ENCODE peak calls at places on chromosomes 7 and 10, in six cellular contexts. O is IMR-90; V is CD4-positive, CD25-positive, alpha-beta regulatory T cell; E is body of pancreas; L is SK-N-SH; H is lower lobe of right lung. A is an unnamed sample.

GRCh38 chr10:127880557-127880956 is 12.2 kb downstream of the CLRN3 start:
- DNase-seq in O (no peak), V (peak), E (no peak), L (no peak), H (no peak), A (peak)

GRCh38 chr10:70648427-70648826 is 23.9 kb upstream of the ADAMTS14 start:
- DNase-seq in O (no peak), V (peak), E (no peak), L (no peak), H (no peak), A (peak)

GRCh38 chr10:44195120-44196007 is 189.5 kb downstream of the CXCL12 start:
- DNase-seq in O (peak), V (no peak), E (peak), L (no peak), H (no peak), A (peak)

GRCh38 chr10:32377458-32378370 is 30.8 kb upstream of the EPC1 start:
- DNase-seq in O (peak), V (peak), E (peak), L (peak), H (no peak), A (peak)

GRCh38 chr10:17062493-17063487 is 66.8 kb downstream of the CUBN start:
- DNase-seq in O (peak), V (no peak), E (peak), L (no peak), H (no peak), A (peak)

GRCh38 chr7:111014074-111014473 is 76.9 kb upstream of the LRRN3 start:
- DNase-seq in O (peak), V (no peak), E (no peak), L (no peak), H (peak), A (no peak)

GRCh38 chr7:156334636-156335035 is 305.9 kb upstream of the RNF32 start:
- DNase-seq in O (no peak), V (no peak), E (no peak), L (no peak), H (no peak), A (no peak)

GRCh38 chr7:42224391-42225003 is 12.5 kb downstream of the GLI3 start:
- DNase-seq in O (no peak), V (no peak), E (no peak), L (no peak), H (no peak), A (no peak)

GRCh38 chr7:24966802-24967201 is 13.2 kb downstream of the OSBPL3 start:
- DNase-seq in O (peak), V (no peak), E (no peak), L (no peak), H (no peak), A (no peak)

GRCh38 chr10:33478675-33479125 is 144.2 kb upstream of the NRP1 start:
- DNase-seq in O (no peak), V (no peak), E (no peak), L (no peak), H (no peak), A (no peak)

DNA sequence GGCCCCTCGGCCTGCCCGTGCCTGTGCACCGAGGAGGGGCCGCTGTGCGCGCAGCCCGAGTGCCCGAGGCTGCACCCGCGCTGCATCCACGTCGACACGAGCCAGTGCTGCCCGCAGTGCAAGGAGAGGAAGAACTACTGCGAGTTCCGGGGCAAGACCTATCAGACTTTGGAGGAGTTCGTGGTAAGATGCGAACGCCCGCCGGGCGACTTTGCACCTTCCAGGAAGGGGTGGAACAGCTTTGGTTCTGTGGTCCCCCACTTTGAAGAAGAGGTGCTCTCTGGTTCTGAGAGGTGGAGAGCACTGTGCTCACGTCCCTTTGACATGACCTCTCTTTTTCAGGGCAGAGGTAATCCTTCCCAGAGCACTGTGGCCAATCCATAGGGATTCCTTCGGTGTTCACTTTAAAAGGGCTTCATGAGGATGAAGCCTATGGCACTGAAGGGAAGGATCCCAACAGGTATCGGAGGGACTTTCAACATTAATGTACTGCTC is 2.6 kb downstream of the VWC2 start:
- DNase-seq in O (no peak), V (no peak), E (no peak), L (no peak), H (no peak), A (no peak)
- H3K4me3 ChIP-seq in O (no peak), V (no peak), E (no peak), L (no peak), H (peak), A (no peak)

GRCh38 chr10:97279121-97279815 is 13.2 kb downstream of the ARHGAP19 start:
- DNase-seq in O (peak), V (no peak), E (no peak), L (no peak), H (no peak), A (no peak)
- H3K4me3 ChIP-seq in O (no peak), V (no peak), E (no peak), L (no peak), H (no peak), A (no peak)

GRCh38 chr7:20574784-20575757 is 40.4 kb upstream of the ABCB5 start:
- DNase-seq in O (no peak), V (no peak), E (no peak), L (peak), H (no peak), A (no peak)

GRCh38 chr7:20577362-20578069 is 38.0 kb upstream of the ABCB5 start:
- DNase-seq in O (no peak), V (no peak), E (no peak), L (no peak), H (no peak), A (no peak)

GRCh38 chr7:20576166-20576660 is 39.3 kb upstream of the ABCB5 start:
- DNase-seq in O (no peak), V (no peak), E (no peak), L (no peak), H (no peak), A (no peak)

GRCh38 chr7:20575758-20576135 is 39.7 kb upstream of the ABCB5 start:
- DNase-seq in O (no peak), V (no peak), E (no peak), L (no peak), H (no peak), A (no peak)

DNA sequence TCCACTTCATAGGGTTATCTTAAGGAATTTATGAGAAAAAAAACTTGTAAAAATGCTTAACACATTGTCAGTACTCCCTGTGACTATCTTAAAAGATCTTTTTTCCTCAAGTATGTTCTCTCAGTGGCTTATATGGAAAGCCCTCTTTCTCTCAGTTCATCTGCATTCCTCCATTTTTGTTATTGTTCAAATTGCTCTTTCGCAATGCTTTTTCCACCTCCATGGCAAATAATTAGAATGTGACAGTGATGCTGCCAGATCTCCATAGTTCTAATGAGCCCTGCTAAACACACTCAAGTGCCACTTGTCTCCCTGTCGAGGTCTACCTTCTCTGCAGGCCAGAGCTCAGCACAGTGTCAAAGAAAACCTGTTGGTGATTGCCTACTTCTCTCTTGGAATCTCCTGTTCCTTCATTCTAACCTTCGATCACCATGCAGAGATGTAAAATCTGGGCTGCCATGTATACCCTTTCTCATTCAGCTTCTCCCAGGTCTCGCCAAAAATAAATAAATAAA is 37.2 kb upstream of the ABCB5 start:
- DNase-seq in O (no peak), V (no peak), E (no peak), L (no peak), H (no peak), A (no peak)
- H3K4me3 ChIP-seq in O (no peak), V (no peak), E (no peak), L (no peak), H (no peak), A (no peak)

GRCh38 chr7:140060243-140060630 is 2.5 kb downstream of the PARP12 start:
- DNase-seq in O (no peak), V (peak), E (no peak), L (no peak), H (no peak), A (no peak)
- H3K4me3 ChIP-seq in O (no peak), V (peak), E (no peak), L (no peak), H (peak), A (no peak)

DNA sequence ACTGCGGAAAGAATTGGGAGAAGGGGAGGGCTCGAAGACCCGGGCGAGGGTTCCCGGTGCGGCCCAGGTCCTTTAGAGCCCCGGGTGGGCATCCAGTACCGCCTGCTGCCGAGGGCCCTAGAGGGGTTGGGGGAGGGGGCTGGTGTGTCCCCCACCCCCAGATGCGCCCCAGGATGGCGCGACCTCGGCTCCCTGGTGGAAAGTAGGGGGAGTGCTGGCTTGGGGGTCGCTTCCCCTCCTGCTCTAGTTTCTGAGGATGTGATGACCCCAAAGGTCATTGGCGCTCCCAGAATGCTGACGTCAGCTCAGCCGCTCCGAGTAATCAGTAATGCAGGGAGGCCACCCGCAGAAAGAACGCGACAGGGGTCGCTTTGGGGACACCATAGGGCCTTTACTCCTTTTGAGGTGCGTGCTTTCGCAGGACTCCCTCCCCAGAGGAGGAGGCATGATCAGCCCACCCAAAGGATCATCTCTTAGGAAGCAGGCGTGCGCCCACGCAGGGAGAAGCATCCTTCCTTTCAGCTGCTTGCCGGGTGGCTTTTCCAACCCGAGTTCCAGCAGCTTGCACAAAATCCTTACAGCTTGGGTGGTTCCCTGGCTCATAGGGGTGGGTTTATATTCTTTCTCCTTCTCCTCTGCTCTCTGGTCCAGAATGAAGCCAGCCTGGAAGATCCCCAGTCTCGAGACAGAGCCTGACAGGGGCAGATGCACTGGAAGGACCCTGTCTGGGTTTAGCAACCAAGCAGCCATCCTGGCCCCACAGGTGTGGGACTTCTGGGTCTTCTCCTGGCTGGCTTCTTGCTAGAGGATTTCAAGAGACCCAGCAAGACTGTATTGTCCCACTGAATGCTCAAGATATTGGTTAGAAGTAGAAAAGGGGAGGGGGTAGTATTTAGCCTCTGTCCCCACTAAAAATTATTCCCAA is 1.3 kb upstream of the PRKAG2 start:
- DNase-seq in O (no peak), V (no peak), E (no peak), L (peak), H (peak), A (no peak)
- H3K4me3 ChIP-seq in O (no peak), V (peak), E (peak), L (peak), H (peak), A (no peak)

DNA sequence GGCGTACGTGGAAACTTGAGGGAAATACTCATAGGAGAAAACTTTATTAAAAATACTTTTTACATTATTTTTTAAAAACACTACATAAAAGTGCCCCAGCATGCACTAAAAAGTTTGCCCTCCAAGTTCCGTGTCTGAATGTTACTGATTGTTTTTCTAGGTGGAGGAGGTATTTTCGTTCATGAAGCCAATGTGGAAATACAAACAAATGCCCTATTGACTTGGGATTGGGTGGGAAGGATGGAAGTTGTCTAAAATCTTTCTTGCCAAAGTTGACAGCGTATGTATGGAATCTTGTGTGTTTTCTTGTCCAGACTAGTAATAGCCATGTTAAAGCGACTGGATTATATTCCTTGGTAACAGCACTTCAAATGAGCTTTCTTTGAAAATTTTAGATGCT is 1.2 kb downstream of the PROSER2 start:
- DNase-seq in O (peak), V (no peak), E (no peak), L (no peak), H (no peak), A (no peak)
- H3K4me3 ChIP-seq in O (no peak), V (no peak), E (no peak), L (no peak), H (peak), A (no peak)

DNA sequence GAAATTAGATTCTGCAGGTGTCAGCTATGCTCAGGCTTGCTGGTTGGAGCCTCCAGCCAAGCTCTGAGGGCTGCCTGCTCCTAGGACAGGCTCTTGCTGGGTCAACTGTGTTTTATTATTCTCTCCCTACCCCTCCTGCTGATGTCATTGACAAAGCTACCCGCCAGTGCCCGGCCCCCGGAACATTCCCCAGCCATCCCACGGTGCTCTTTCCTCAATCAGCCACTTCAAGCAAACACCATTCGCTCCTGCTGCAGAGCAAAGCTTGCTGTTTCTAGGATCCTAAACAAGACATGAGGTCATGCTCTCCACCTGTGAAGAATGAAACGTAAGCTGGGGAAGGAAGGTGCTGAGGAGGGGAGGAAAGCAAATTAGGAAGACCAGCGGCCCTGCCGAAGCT is 2.1 kb upstream of the C10orf71 start:
- DNase-seq in O (no peak), V (no peak), E (no peak), L (no peak), H (no peak), A (no peak)
- H3K4me3 ChIP-seq in O (no peak), V (no peak), E (no peak), L (no peak), H (no peak), A (no peak)